ENCODE peak calls at places on chromosomes 2 and 18, in six cellular contexts. W is stimulated activated CD4-positive, alpha-beta T cell treated with anti-CD3 and anti-CD28 coated beads, Interleukin-1b, Interleukin-23, amount 100 ng/mL, for 1 hour; V is Calu3; O is thoracic aorta; X is astrocyte of the spinal cord; D is DMS79 treated with DMSO at 0.1 percent for 48 hours. S is an unnamed sample.

GRCh38 chr2:178527592-178527991 is 47.3 kb downstream of the PLEKHA3 start:
- DNase-seq in W (no peak), V (no peak), O (no peak), X (no peak), D (no peak), S (no peak)

GRCh38 chr18:12686100-12686499 is 16.4 kb downstream of the CEP76 start:
- DNase-seq in W (no peak), V (no peak), O (no peak), X (peak; percentile 28), D (no peak), S (peak; percentile 41)

GRCh38 chr18:21632393-21632792 is 20.3 kb downstream of the SNRPD1 start:
- DNase-seq in W (no peak), V (no peak), O (no peak), X (no peak), D (no peak), S (no peak)

GRCh38 chr18:60067426-60068210 is 167.8 kb downstream of the PMAIP1 start:
- DNase-seq in W (no peak), V (no peak), O (no peak), X (no peak), D (no peak), S (no peak)

GRCh38 chr2:236706288-236706687 is 136.7 kb downstream of the ACKR3 start:
- DNase-seq in W (no peak), V (no peak), O (no peak), X (no peak), D (peak; percentile 55), S (no peak)

GRCh38 chr2:179340678-179341077 is 76.0 kb upstream of the SESTD1 start:
- DNase-seq in W (no peak), V (peak; percentile 12), O (no peak), X (peak; percentile 37), D (no peak), S (no peak)

GRCh38 chr18:63237486-63237885 is 82.1 kb downstream of the BCL2 start:
- DNase-seq in W (no peak), V (no peak), O (no peak), X (no peak), D (no peak), S (peak; percentile 52)

GRCh38 chr2:218820746-218821369 is 10.7 kb downstream of the PRKAG3 start:
- DNase-seq in W (no peak), V (no peak), O (no peak), X (no peak), D (no peak), S (no peak)

GRCh38 chr2:127700527-127701192 is 637 bp upstream of the SFT2D3 start:
- DNase-seq in W (no peak), V (peak; percentile 86), O (no peak), X (no peak), D (peak; percentile 29), S (no peak)

S was measured in HT1080.